ENCODE peak calls at places on chromosomes 4 and X, in six cellular contexts. One of them, this sample, is unnamed.

GRCh38 chr4:17490575-17491059 is 21.3 kb downstream of the QDPR start:
- DNase-seq in mesendoderm: peak
- DNase-seq in trophoblast cell: peak
- DNase-seq in mesenchymal stem cell: no peak
- DNase-seq in neuronal stem cell: no peak
- DNase-seq in H1: no peak
- DNase-seq in this sample: no peak

GRCh38 chrX:49192722-49193328 is 6.7 kb upstream of the PRICKLE3 start:
- DNase-seq in mesendoderm: peak
- DNase-seq in trophoblast cell: peak
- DNase-seq in mesenchymal stem cell: peak
- DNase-seq in neuronal stem cell: no peak
- DNase-seq in H1: no peak
- DNase-seq in this sample: peak

GRCh38 chr4:7806080-7806630 is 133.5 kb downstream of the AFAP1 start:
- DNase-seq in mesendoderm: no peak
- DNase-seq in trophoblast cell: peak
- DNase-seq in mesenchymal stem cell: peak
- DNase-seq in neuronal stem cell: no peak
- DNase-seq in H1: no peak
- DNase-seq in this sample: peak

GRCh38 chrX:154094833-154095232 is 2.7 kb downstream of the MECP2 start:
- DNase-seq in mesendoderm: no peak
- DNase-seq in trophoblast cell: no peak
- DNase-seq in mesenchymal stem cell: no peak
- DNase-seq in neuronal stem cell: no peak
- DNase-seq in H1: no peak
- DNase-seq in this sample: no peak

GRCh38 chr4:123517971-123518370 is 121.4 kb downstream of the SPRY1 start:
- DNase-seq in mesendoderm: no peak
- DNase-seq in trophoblast cell: no peak
- DNase-seq in mesenchymal stem cell: no peak
- DNase-seq in neuronal stem cell: no peak
- DNase-seq in H1: no peak
- DNase-seq in this sample: peak

GRCh38 chr4:145538636-145539035 is 57.0 kb downstream of the SMAD1 start:
- DNase-seq in mesendoderm: no peak
- DNase-seq in trophoblast cell: no peak
- DNase-seq in mesenchymal stem cell: no peak
- DNase-seq in neuronal stem cell: no peak
- DNase-seq in H1: no peak
- DNase-seq in this sample: no peak

GRCh38 chr4:187127456-187127855 is 403.8 kb upstream of the FAT1 start:
- DNase-seq in mesendoderm: no peak
- DNase-seq in trophoblast cell: no peak
- DNase-seq in mesenchymal stem cell: peak
- DNase-seq in neuronal stem cell: no peak
- DNase-seq in H1: no peak
- DNase-seq in this sample: no peak

GRCh38 chr4:78602334-78602733 is 50.8 kb downstream of the ANXA3 start:
- DNase-seq in mesendoderm: no peak
- DNase-seq in trophoblast cell: no peak
- DNase-seq in mesenchymal stem cell: no peak
- DNase-seq in neuronal stem cell: no peak
- DNase-seq in H1: no peak
- DNase-seq in this sample: no peak

GRCh38 chr4:157057187-157057586 is 18.8 kb upstream of the GLRB start:
- DNase-seq in mesendoderm: peak
- DNase-seq in trophoblast cell: no peak
- DNase-seq in mesenchymal stem cell: no peak
- DNase-seq in neuronal stem cell: no peak
- DNase-seq in H1: no peak
- DNase-seq in this sample: no peak

GRCh38 chrX:23403849-23404248 is 69.2 kb downstream of the PTCHD1 start:
- DNase-seq in mesendoderm: peak
- DNase-seq in trophoblast cell: no peak
- DNase-seq in mesenchymal stem cell: no peak
- DNase-seq in neuronal stem cell: no peak
- DNase-seq in H1: no peak
- DNase-seq in this sample: no peak

GRCh38 chrX:44036336-44036735 is 63.1 kb upstream of the NDP start:
- DNase-seq in mesendoderm: peak
- DNase-seq in trophoblast cell: peak
- DNase-seq in mesenchymal stem cell: peak
- DNase-seq in neuronal stem cell: no peak
- DNase-seq in H1: no peak
- DNase-seq in this sample: peak

GRCh38 chr4:2071912-2072867 is 13.1 kb downstream of the NAT8L start:
- DNase-seq in mesendoderm: peak
- DNase-seq in trophoblast cell: no peak
- DNase-seq in mesenchymal stem cell: no peak
- DNase-seq in neuronal stem cell: no peak
- DNase-seq in H1: peak
- DNase-seq in this sample: no peak

GRCh38 chr4:81426770-81427604 is 44.7 kb downstream of the RASGEF1B start:
- DNase-seq in mesendoderm: no peak
- DNase-seq in trophoblast cell: peak
- DNase-seq in mesenchymal stem cell: no peak
- DNase-seq in neuronal stem cell: peak
- DNase-seq in H1: no peak
- DNase-seq in this sample: peak

GRCh38 chrX:46582964-46583363 is 9.4 kb downstream of the CHST7 start:
- DNase-seq in mesendoderm: no peak
- DNase-seq in trophoblast cell: peak
- DNase-seq in mesenchymal stem cell: peak
- DNase-seq in neuronal stem cell: no peak
- DNase-seq in H1: no peak
- DNase-seq in this sample: peak

GRCh38 chrX:11437642-11438379 is 144.6 kb downstream of the AMELX start:
- DNase-seq in mesendoderm: peak
- DNase-seq in trophoblast cell: no peak
- DNase-seq in mesenchymal stem cell: peak
- DNase-seq in neuronal stem cell: no peak
- DNase-seq in H1: no peak
- DNase-seq in this sample: peak

DNA sequence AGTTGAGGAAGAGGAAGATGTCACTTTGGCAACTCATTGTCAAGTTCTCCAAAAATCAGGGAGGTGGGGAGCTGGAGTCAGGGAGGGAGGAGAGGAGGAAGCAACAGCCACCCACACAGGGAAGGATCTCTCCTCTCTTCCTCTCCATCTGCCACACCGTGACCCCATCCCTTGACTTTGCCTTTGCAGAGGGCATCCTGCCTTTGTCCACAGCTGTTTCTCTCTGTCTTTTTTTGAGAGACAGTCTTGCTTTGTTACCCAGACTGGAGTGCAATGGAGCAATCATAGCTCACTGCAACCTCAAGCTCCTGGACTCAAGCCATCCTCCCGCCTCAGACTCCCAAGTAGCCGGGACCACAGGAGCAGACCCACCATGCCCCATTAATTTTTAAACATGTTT is 276.0 kb downstream of the SHOX start:
- DNase-seq in mesendoderm: no peak
- DNase-seq in trophoblast cell: no peak
- DNase-seq in mesenchymal stem cell: no peak
- DNase-seq in neuronal stem cell: no peak
- DNase-seq in H1: no peak
- DNase-seq in this sample: no peak
- H2BK120ac ChIP-seq in mesendoderm: no peak
- H2BK120ac ChIP-seq in trophoblast cell: no peak
- H2BK120ac ChIP-seq in mesenchymal stem cell: no peak
- H2BK120ac ChIP-seq in neuronal stem cell: no peak
- H2BK120ac ChIP-seq in H1: no peak
- H2BK120ac ChIP-seq in this sample: no peak

GRCh38 chr4:164977243-164978164 is at the start of gene TRIM61:
- DNase-seq in mesendoderm: peak
- DNase-seq in trophoblast cell: no peak
- DNase-seq in mesenchymal stem cell: peak
- DNase-seq in neuronal stem cell: peak
- DNase-seq in H1: peak
- DNase-seq in this sample: peak
- H3K4me3 ChIP-seq in mesendoderm: peak
- H3K4me3 ChIP-seq in trophoblast cell: peak
- H3K4me3 ChIP-seq in mesenchymal stem cell: peak
- H3K4me3 ChIP-seq in neuronal stem cell: peak
- H3K4me3 ChIP-seq in H1: no peak
- H3K4me3 ChIP-seq in this sample: peak

DNA sequence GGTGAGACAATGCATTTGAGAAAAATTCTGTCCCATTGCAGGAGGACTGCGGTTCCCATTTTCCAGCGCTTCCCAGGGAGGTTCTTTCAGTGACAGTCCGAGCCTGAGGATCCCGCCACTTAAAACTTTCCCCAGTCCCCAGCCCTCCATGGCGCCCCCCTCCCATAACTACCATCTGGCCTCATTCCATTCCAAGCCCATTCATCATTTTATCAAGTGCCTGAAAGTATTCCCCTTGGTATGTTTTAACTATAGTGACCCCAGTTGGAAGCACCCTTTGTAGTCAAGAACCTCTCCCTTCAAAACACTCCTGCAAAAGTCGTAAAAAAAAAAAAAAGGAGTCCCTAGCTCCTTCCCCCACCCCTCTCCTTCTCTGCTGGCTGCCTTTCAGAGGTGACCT is 1.2 kb downstream of the RASL11B start:
- DNase-seq in mesendoderm: peak
- DNase-seq in trophoblast cell: peak
- DNase-seq in mesenchymal stem cell: no peak
- DNase-seq in neuronal stem cell: no peak
- DNase-seq in H1: no peak
- DNase-seq in this sample: no peak
- H2BK120ac ChIP-seq in mesendoderm: no peak
- H2BK120ac ChIP-seq in trophoblast cell: no peak
- H2BK120ac ChIP-seq in mesenchymal stem cell: no peak
- H2BK120ac ChIP-seq in neuronal stem cell: no peak
- H2BK120ac ChIP-seq in H1: no peak
- H2BK120ac ChIP-seq in this sample: no peak

GRCh38 chr4:118711047-118711446 is 25.9 kb downstream of the METTL14 start:
- DNase-seq in mesendoderm: no peak
- DNase-seq in trophoblast cell: no peak
- DNase-seq in mesenchymal stem cell: no peak
- DNase-seq in neuronal stem cell: no peak
- DNase-seq in H1: no peak
- DNase-seq in this sample: no peak
- H3K4me3 ChIP-seq in mesendoderm: no peak
- H3K4me3 ChIP-seq in trophoblast cell: no peak
- H3K4me3 ChIP-seq in mesenchymal stem cell: no peak
- H3K4me3 ChIP-seq in neuronal stem cell: no peak
- H3K4me3 ChIP-seq in H1: no peak
- H3K4me3 ChIP-seq in this sample: no peak

DNA sequence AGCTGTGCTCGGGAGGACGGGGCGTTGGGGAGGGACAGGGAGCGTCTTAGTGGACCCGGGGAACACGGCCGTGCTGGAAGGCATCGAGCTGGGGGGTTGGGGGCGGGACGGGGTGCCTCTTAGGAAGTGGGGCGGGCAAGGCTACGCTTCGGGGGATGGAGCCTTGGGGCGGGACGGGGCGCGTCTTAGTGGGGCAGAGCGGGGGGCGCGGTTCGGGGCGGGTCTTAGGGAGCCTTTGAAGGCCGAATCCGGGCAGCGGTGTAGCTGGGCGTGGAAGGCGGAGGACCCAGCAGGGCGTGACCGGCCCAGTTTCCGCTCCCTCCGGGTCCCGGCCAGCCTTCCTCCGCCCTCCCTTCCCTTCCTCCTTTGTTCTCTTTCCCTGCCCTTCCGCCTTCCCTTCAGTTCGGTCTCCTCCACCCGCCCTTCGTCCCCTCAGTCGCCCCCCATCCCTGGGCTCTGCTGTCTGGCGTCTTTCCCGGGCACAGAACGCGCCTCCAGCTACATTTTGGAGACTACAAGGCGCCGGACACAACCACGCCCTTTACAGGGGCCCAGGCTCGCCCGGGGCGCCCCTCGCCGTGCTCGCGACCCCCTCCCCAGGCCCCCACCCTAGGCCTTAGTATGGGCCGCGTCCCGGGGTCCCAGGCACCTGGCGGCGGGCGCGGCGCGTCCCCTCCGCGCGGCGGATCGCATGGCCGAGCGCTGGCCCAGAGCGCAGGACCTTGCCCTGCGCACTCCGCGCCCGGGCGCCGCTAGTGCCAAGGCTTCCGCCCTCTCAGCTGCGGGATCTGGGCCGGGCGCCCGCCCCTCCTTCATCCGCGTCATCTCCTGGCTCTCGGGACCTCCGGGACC is at the start of gene ARSD:
- DNase-seq in mesendoderm: peak
- DNase-seq in trophoblast cell: peak
- DNase-seq in mesenchymal stem cell: peak
- DNase-seq in neuronal stem cell: peak
- DNase-seq in H1: peak
- DNase-seq in this sample: peak
- H2BK120ac ChIP-seq in mesendoderm: peak
- H2BK120ac ChIP-seq in trophoblast cell: peak
- H2BK120ac ChIP-seq in mesenchymal stem cell: peak
- H2BK120ac ChIP-seq in neuronal stem cell: no peak
- H2BK120ac ChIP-seq in H1: no peak
- H2BK120ac ChIP-seq in this sample: peak

GRCh38 chrX:140091276-140091886 is 126.1 kb upstream of the CXorf66 start:
- DNase-seq in mesendoderm: peak
- DNase-seq in trophoblast cell: peak
- DNase-seq in mesenchymal stem cell: no peak
- DNase-seq in neuronal stem cell: peak
- DNase-seq in H1: peak
- DNase-seq in this sample: no peak
- H3K4me3 ChIP-seq in mesendoderm: no peak
- H3K4me3 ChIP-seq in trophoblast cell: peak
- H3K4me3 ChIP-seq in mesenchymal stem cell: peak
- H3K4me3 ChIP-seq in neuronal stem cell: peak
- H3K4me3 ChIP-seq in H1: peak
- H3K4me3 ChIP-seq in this sample: peak

GRCh38 chrX:41084360-41085104 is 713 bp upstream of the USP9X start:
- DNase-seq in mesendoderm: peak
- DNase-seq in trophoblast cell: peak
- DNase-seq in mesenchymal stem cell: peak
- DNase-seq in neuronal stem cell: peak
- DNase-seq in H1: peak
- DNase-seq in this sample: peak

GRCh38 chrX:41086627-41086932 is 1.3 kb downstream of the USP9X start:
- DNase-seq in mesendoderm: no peak
- DNase-seq in trophoblast cell: no peak
- DNase-seq in mesenchymal stem cell: no peak
- DNase-seq in neuronal stem cell: no peak
- DNase-seq in H1: no peak
- DNase-seq in this sample: no peak

GRCh38 chrX:41084044-41084359 is 1.2 kb upstream of the USP9X start:
- DNase-seq in mesendoderm: no peak
- DNase-seq in trophoblast cell: no peak
- DNase-seq in mesenchymal stem cell: no peak
- DNase-seq in neuronal stem cell: no peak
- DNase-seq in H1: no peak
- DNase-seq in this sample: no peak

GRCh38 chrX:41085883-41086626 is 810 bp downstream of the USP9X start:
- DNase-seq in mesendoderm: peak
- DNase-seq in trophoblast cell: peak
- DNase-seq in mesenchymal stem cell: peak
- DNase-seq in neuronal stem cell: no peak
- DNase-seq in H1: peak
- DNase-seq in this sample: peak

GRCh38 chrX:41085105-41085882 is at the start of gene USP9X:
- DNase-seq in mesendoderm: peak
- DNase-seq in trophoblast cell: peak
- DNase-seq in mesenchymal stem cell: peak
- DNase-seq in neuronal stem cell: peak
- DNase-seq in H1: peak
- DNase-seq in this sample: peak
- H2BK120ac ChIP-seq in mesendoderm: peak
- H2BK120ac ChIP-seq in trophoblast cell: peak
- H2BK120ac ChIP-seq in mesenchymal stem cell: peak
- H2BK120ac ChIP-seq in neuronal stem cell: peak
- H2BK120ac ChIP-seq in H1: peak
- H2BK120ac ChIP-seq in this sample: peak